ENCODE peak calls at places on chromosomes 11 and 22, in five cellular contexts. S is NB4, F is endodermal cell, I is NCI-H2081, O is GM12891. U is an unnamed sample.
A peak's percentile ranks its signal among the peaks of the same experiment; 100 is the strongest.

GRCh38 chr22:22612516-22612915 is 31.9 kb upstream of the GGTLC2 start:
- DNase-seq in I (no peak), O (no peak), S (no peak), F (no peak), U (no peak)

GRCh38 chr11:112806256-112806655 is 155.0 kb upstream of the NCAM1 start:
- DNase-seq in F (no peak), S (no peak), O (no peak), I (no peak), U (no peak)

GRCh38 chr11:61092908-61093763 is 9.2 kb upstream of the CD5 start:
- DNase-seq in I (no peak), S (no peak), O (no peak), F (peak; percentile 9), U (no peak)

GRCh38 chr22:20998411-20999336 is 3.2 kb downstream of the THAP7 start:
- DNase-seq in F (no peak), O (no peak), S (no peak), I (no peak), U (peak; percentile 56)

GRCh38 chr22:18035740-18036139 is 11.4 kb upstream of the MICAL3 start:
- DNase-seq in S (peak; percentile 50), F (no peak), I (no peak), O (no peak), U (peak; percentile 31)

GRCh38 chr11:68016904-68017817 is 7.0 kb downstream of the ALDH3B1 start:
- DNase-seq in O (no peak), F (no peak), I (no peak), S (no peak), U (no peak)

GRCh38 chr11:36373040-36374010 is 77.2 kb downstream of the PRR5L start:
- DNase-seq in F (no peak), I (no peak), O (no peak), S (peak; percentile 22), U (no peak)

GRCh38 chr11:46278387-46279173 is 1.1 kb downstream of the CREB3L1 start:
- DNase-seq in S (peak; percentile 32), O (no peak), F (peak; percentile 91), I (no peak), U (no peak)

GRCh38 chr11:93517611-93518010 is 25.6 kb downstream of the SMCO4 start:
- DNase-seq in O (no peak), I (no peak), S (no peak), F (no peak), U (no peak)

GRCh38 chr22:43883012-43883661 is 8.7 kb downstream of the PNPLA5 start:
- DNase-seq in I (peak; percentile 68), O (peak; percentile 79), F (peak; percentile 93), S (peak; percentile 79), U (peak; percentile 89)

GRCh38 chr22:43393132-43393844 is 18.5 kb upstream of the MPPED1 start:
- DNase-seq in F (peak; percentile 67), O (no peak), I (no peak), S (no peak), U (no peak)

GRCh38 chr22:46369716-46370583 is 34.4 kb downstream of the TRMU start:
- DNase-seq in F (no peak), O (no peak), I (no peak), S (no peak), U (no peak)

GRCh38 chr11:101096036-101096704 is 33.4 kb downstream of the PGR start:
- DNase-seq in O (no peak), I (no peak), S (no peak), F (no peak), U (no peak)